ENCODE peak calls at places on chromosomes 13 and 19, in five cellular contexts. C, L, O, X and D are unnamed samples.

GRCh38 chr19:35249146-35249847 is 495 bp downstream of the LSR start:
- DNase-seq in X (no peak), C (no peak), O (no peak), L (no peak), D (no peak)

GRCh38 chr19:794989-795658 is 2.1 kb upstream of the PTBP1 start:
- DNase-seq in C (no peak), X (no peak), L (no peak), O (no peak), D (no peak)

GRCh38 chr13:113410472-113411201 is 42.7 kb downstream of the ADPRHL1 start:
- DNase-seq in L (peak; percentile 58), O (no peak), X (no peak), C (no peak), D (no peak)

GRCh38 chr19:7831452-7831851 is 1.4 kb downstream of the EVI5L start:
- DNase-seq in O (no peak), C (peak; percentile 43), X (peak; percentile 67), L (peak; percentile 8), D (no peak)

GRCh38 chr13:48949566-48950506 is 25.9 kb upstream of the FNDC3A start:
- DNase-seq in L (no peak), O (no peak), C (peak; percentile 4), X (no peak), D (no peak)

GRCh38 chr19:54209058-54209747 is 8.5 kb downstream of the RPS9 start:
- DNase-seq in C (no peak), O (no peak), L (peak; percentile 28), X (no peak), D (no peak)

GRCh38 chr13:29452773-29453574 is 142.5 kb downstream of the SLC7A1 start:
- DNase-seq in L (no peak), O (no peak), C (no peak), X (no peak), D (no peak)

GRCh38 chr19:4320419-4320818 is 16.0 kb downstream of the FSD1 start:
- DNase-seq in O (no peak), L (no peak), X (no peak), C (no peak), D (no peak)

GRCh38 chr13:111936267-111936925 is 130.6 kb upstream of the SOX1 start:
- DNase-seq in C (no peak), L (no peak), X (no peak), O (no peak), D (no peak)

GRCh38 chr13:72970956-72971355 is 87.8 kb upstream of the KLF5 start:
- DNase-seq in O (no peak), L (peak; percentile 4), X (no peak), C (no peak), D (no peak)

GRCh38 chr13:112603641-112604220 is 15.8 kb upstream of the TUBGCP3 start:
- DNase-seq in L (no peak), C (peak; percentile 70), X (no peak), O (no peak), D (no peak)

GRCh38 chr13:50893211-50893852 is 16.3 kb upstream of the RNASEH2B start:
- DNase-seq in L (no peak), C (peak; percentile 29), O (no peak), X (no peak), D (no peak)

GRCh38 chr13:42330991-42331390 is 59.0 kb downstream of the AKAP11 start:
- DNase-seq in O (no peak), X (no peak), C (no peak), L (no peak), D (no peak)

GRCh38 chr13:91375119-91375729 is 23.2 kb upstream of the GPC5 start:
- DNase-seq in C (peak; percentile 35), L (peak; percentile 22), O (no peak), X (peak; percentile 71), D (no peak)

GRCh38 chr19:52273301-52273700 is 3.9 kb downstream of the ZNF766 start:
- DNase-seq in X (no peak), L (no peak), C (no peak), O (no peak), D (no peak)

GRCh38 chr13:70856025-70856424 is 747.8 kb upstream of the KLHL1 start:
- DNase-seq in L (no peak), X (no peak), O (no peak), C (no peak), D (no peak)

GRCh38 chr13:110379905-110380341 is 72.8 kb downstream of the COL4A2 start:
- DNase-seq in X (no peak), L (no peak), C (peak; percentile 43), O (no peak), D (no peak)

GRCh38 chr13:36130168-36130541 is 1.0 kb downstream of the DCLK1 start:
- DNase-seq in C (no peak), L (no peak), X (no peak), O (no peak), D (no peak)

GRCh38 chr13:21800847-21801616 is 130.2 kb downstream of the FGF9 start:
- DNase-seq in L (no peak), C (no peak), X (no peak), O (no peak), D (no peak)

GRCh38 chr13:67080351-67080750 is 149.8 kb downstream of the PCDH9 start:
- DNase-seq in O (no peak), C (no peak), L (no peak), X (no peak), D (no peak)

GRCh38 chr19:47471733-47472457 is at the start of gene SLC8A2:
- DNase-seq in X (peak; percentile 88), O (peak; percentile 15), L (peak; percentile 74), C (peak; percentile 92), D (peak; percentile 29)

GRCh38 chr13:109155301-109155761 is 525.9 kb downstream of the MYO16 start:
- DNase-seq in L (no peak), X (no peak), C (peak; percentile 64), O (no peak), D (no peak)

GRCh38 chr13:27919934-27920676 is at the start of gene PDX1:
- DNase-seq in C (no peak), O (no peak), L (peak; percentile 35), X (peak; percentile 82), D (no peak)

GRCh38 chr19:45298264-45298663 is 24.4 kb downstream of the CKM start:
- DNase-seq in X (no peak), L (no peak), C (no peak), O (no peak), D (no peak)

GRCh38 chr19:49710372-49710951 is 19.5 kb downstream of the CPT1C start:
- DNase-seq in C (peak; percentile 27), O (no peak), X (no peak), L (no peak), D (no peak)

GRCh38 chr19:869245-870177 is 10.0 kb downstream of the CFD start:
- DNase-seq in X (no peak), O (peak; percentile 12), C (peak; percentile 96), L (peak; percentile 44), D (no peak)

GRCh38 chr19:13428352-13428751 is 77.9 kb downstream of the CACNA1A start:
- DNase-seq in C (peak; percentile 58), L (peak; percentile 14), O (no peak), X (peak; percentile 30), D (no peak)

GRCh38 chr13:36840718-36841250 is 21.8 kb downstream of the RFXAP start:
- DNase-seq in X (no peak), L (no peak), C (no peak), O (no peak), D (no peak)

GRCh38 chr13:49238621-49239020 is 9.1 kb upstream of the CDADC1 start:
- DNase-seq in O (no peak), L (no peak), C (no peak), X (no peak), D (no peak)

GRCh38 chr19:51772977-51773376 is 12.0 kb downstream of the FPR2 start:
- DNase-seq in C (no peak), X (no peak), L (no peak), O (no peak), D (no peak)

GRCh38 chr19:45553464-45553863 is 31.1 kb downstream of the OPA3 start:
- DNase-seq in X (peak; percentile 1), L (no peak), C (no peak), O (no peak), D (no peak)

GRCh38 chr13:41823486-41823885 is 137.4 kb downstream of the VWA8 start:
- DNase-seq in X (no peak), L (no peak), O (no peak), C (no peak), D (no peak)

GRCh38 chr13:27973956-27974662 is 5.0 kb upstream of the CDX2 start:
- DNase-seq in O (no peak), C (no peak), L (no peak), X (no peak), D (no peak)